ENCODE peak calls at places on chromosomes 12 and 14, in five cellular contexts. One of them, this sample, is unnamed.
A peak's percentile ranks its signal among the peaks of the same experiment; 100 is the strongest.

GRCh38 chr12:93847517-93848452 is 170.6 kb downstream of the CRADD start:
- DNase-seq in prostate gland: no peak
- DNase-seq in heart left ventricle: no peak
- DNase-seq in sigmoid colon: no peak
- DNase-seq in adrenal gland: no peak
- DNase-seq in this sample: no peak

GRCh38 chr14:41607119-41607785 is 576 bp downstream of the LRFN5 start:
- DNase-seq in prostate gland: no peak
- DNase-seq in heart left ventricle: no peak
- DNase-seq in sigmoid colon: no peak
- DNase-seq in adrenal gland: peak; percentile 13
- DNase-seq in this sample: no peak

GRCh38 chr12:50246159-50246865 is 37.0 kb downstream of the LIMA1 start:
- DNase-seq in prostate gland: no peak
- DNase-seq in heart left ventricle: no peak
- DNase-seq in sigmoid colon: no peak
- DNase-seq in adrenal gland: no peak
- DNase-seq in this sample: no peak

GRCh38 chr12:28024231-28024995 is 51.9 kb upstream of the PTHLH start:
- DNase-seq in prostate gland: no peak
- DNase-seq in heart left ventricle: no peak
- DNase-seq in sigmoid colon: no peak
- DNase-seq in adrenal gland: no peak
- DNase-seq in this sample: no peak

GRCh38 chr14:48125654-48126053 is 450.2 kb upstream of the MDGA2 start:
- DNase-seq in prostate gland: no peak
- DNase-seq in heart left ventricle: no peak
- DNase-seq in sigmoid colon: no peak
- DNase-seq in adrenal gland: peak; percentile 21
- DNase-seq in this sample: no peak

GRCh38 chr12:79407671-79408622 is 282.8 kb downstream of the PAWR start:
- DNase-seq in prostate gland: peak; percentile 53
- DNase-seq in heart left ventricle: no peak
- DNase-seq in sigmoid colon: peak; percentile 64
- DNase-seq in adrenal gland: peak; percentile 77
- DNase-seq in this sample: no peak

GRCh38 chr12:96471368-96472040 is 17.9 kb upstream of the CFAP54 start:
- DNase-seq in prostate gland: no peak
- DNase-seq in heart left ventricle: no peak
- DNase-seq in sigmoid colon: no peak
- DNase-seq in adrenal gland: no peak
- DNase-seq in this sample: no peak

GRCh38 chr12:49230176-49230575 is 34.7 kb upstream of the TUBA1C start:
- DNase-seq in prostate gland: no peak
- DNase-seq in heart left ventricle: no peak
- DNase-seq in sigmoid colon: no peak
- DNase-seq in adrenal gland: no peak
- DNase-seq in this sample: no peak

GRCh38 chr14:37588956-37589737 is 5.9 kb downstream of the FOXA1 start:
- DNase-seq in prostate gland: no peak
- DNase-seq in heart left ventricle: no peak
- DNase-seq in sigmoid colon: no peak
- DNase-seq in adrenal gland: no peak
- DNase-seq in this sample: no peak

GRCh38 chr14:105859717-105860614 is 333.6 kb downstream of the TMEM121 start:
- DNase-seq in prostate gland: no peak
- DNase-seq in heart left ventricle: peak; percentile 60
- DNase-seq in sigmoid colon: peak; percentile 40
- DNase-seq in adrenal gland: no peak
- DNase-seq in this sample: no peak

GRCh38 chr12:27462151-27462694 is 15.7 kb downstream of the SMCO2 start:
- DNase-seq in prostate gland: no peak
- DNase-seq in heart left ventricle: no peak
- DNase-seq in sigmoid colon: no peak
- DNase-seq in adrenal gland: peak; percentile 27
- DNase-seq in this sample: no peak

GRCh38 chr14:89254201-89254919 is 162.7 kb downstream of the FOXN3 start:
- DNase-seq in prostate gland: no peak
- DNase-seq in heart left ventricle: no peak
- DNase-seq in sigmoid colon: no peak
- DNase-seq in adrenal gland: no peak
- DNase-seq in this sample: no peak

GRCh38 chr12:111437816-111438454 is 32.2 kb downstream of the SH2B3 start:
- DNase-seq in prostate gland: no peak
- DNase-seq in heart left ventricle: no peak
- DNase-seq in sigmoid colon: no peak
- DNase-seq in adrenal gland: peak; percentile 66
- DNase-seq in this sample: no peak

GRCh38 chr12:124921200-124922008 is 7.0 kb upstream of the UBC start:
- DNase-seq in prostate gland: peak; percentile 46
- DNase-seq in heart left ventricle: peak; percentile 74
- DNase-seq in sigmoid colon: peak; percentile 72
- DNase-seq in adrenal gland: peak; percentile 64
- DNase-seq in this sample: no peak

GRCh38 chr12:86496595-86496994 is 240.4 kb upstream of the MGAT4C start:
- DNase-seq in prostate gland: no peak
- DNase-seq in heart left ventricle: no peak
- DNase-seq in sigmoid colon: no peak
- DNase-seq in adrenal gland: no peak
- DNase-seq in this sample: no peak

GRCh38 chr14:103731916-103732867 is 16.6 kb downstream of the ZFYVE21 start:
- DNase-seq in prostate gland: no peak
- DNase-seq in heart left ventricle: peak; percentile 60
- DNase-seq in sigmoid colon: no peak
- DNase-seq in adrenal gland: no peak
- DNase-seq in this sample: no peak
- TF ChIP-seq POLR2A in prostate gland: no peak
- TF ChIP-seq POLR2A in heart left ventricle: no peak
- TF ChIP-seq POLR2A in sigmoid colon: no peak
- TF ChIP-seq POLR2A in adrenal gland: no peak
- TF ChIP-seq POLR2A in this sample: no peak

DNA sequence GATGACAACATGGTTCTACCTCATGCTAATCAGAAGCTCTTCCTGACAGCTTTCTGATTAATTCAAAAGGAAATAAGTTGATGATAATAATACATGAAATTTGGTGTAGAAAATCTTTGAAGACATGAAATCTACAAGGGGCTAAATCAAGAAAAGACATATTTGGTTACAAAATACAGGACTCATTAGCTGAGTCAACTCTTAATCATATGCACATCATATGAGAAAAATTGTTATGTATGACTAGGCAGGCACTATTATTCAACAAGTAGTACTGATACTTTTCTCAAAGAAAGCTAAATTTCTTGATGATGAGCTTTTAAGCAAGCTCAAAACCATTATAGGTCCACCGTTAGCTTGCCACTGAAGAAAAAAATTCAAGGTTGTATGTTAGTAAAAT is 7.1 kb downstream of the ABCC9 start:
- DNase-seq in prostate gland: no peak
- DNase-seq in heart left ventricle: no peak
- DNase-seq in sigmoid colon: no peak
- DNase-seq in adrenal gland: no peak
- DNase-seq in this sample: no peak
- H3K36me3 ChIP-seq in prostate gland: no peaks in the 10 kb centered on the region
- H3K36me3 ChIP-seq in heart left ventricle: peaks cover 4% of the 10 kb centered on the region
- H3K36me3 ChIP-seq in sigmoid colon: no peaks in the 10 kb centered on the region
- H3K36me3 ChIP-seq in adrenal gland: no peaks in the 10 kb centered on the region
- H3K36me3 ChIP-seq in this sample: peaks cover 32% of the 10 kb centered on the region

GRCh38 chr12:57896437-57897201 is 44.7 kb upstream of the ATP23 start:
- DNase-seq in prostate gland: peak; percentile 67
- DNase-seq in heart left ventricle: peak; percentile 89
- DNase-seq in sigmoid colon: peak; percentile 92
- DNase-seq in adrenal gland: peak; percentile 73
- DNase-seq in this sample: no peak
- TF ChIP-seq POLR2A in prostate gland: peak; percentile 58
- TF ChIP-seq POLR2A in heart left ventricle: peak; percentile 74
- TF ChIP-seq POLR2A in sigmoid colon: peak; percentile 56
- TF ChIP-seq POLR2A in adrenal gland: peak; percentile 73
- TF ChIP-seq POLR2A in this sample: peak; percentile 85

GRCh38 chr12:115964214-115964613 is 313.3 kb downstream of the MED13L start:
- DNase-seq in prostate gland: no peak
- DNase-seq in heart left ventricle: no peak
- DNase-seq in sigmoid colon: no peak
- DNase-seq in adrenal gland: no peak
- DNase-seq in this sample: no peak

GRCh38 chr12:115963030-115963480 is 314.4 kb downstream of the MED13L start:
- DNase-seq in prostate gland: no peak
- DNase-seq in heart left ventricle: no peak
- DNase-seq in sigmoid colon: no peak
- DNase-seq in adrenal gland: no peak
- DNase-seq in this sample: no peak

GRCh38 chr12:115964626-115965025 is 312.9 kb downstream of the MED13L start:
- DNase-seq in prostate gland: no peak
- DNase-seq in heart left ventricle: no peak
- DNase-seq in sigmoid colon: no peak
- DNase-seq in adrenal gland: no peak
- DNase-seq in this sample: no peak

GRCh38 chr12:115956674-115957073 is 320.8 kb downstream of the MED13L start:
- DNase-seq in prostate gland: no peak
- DNase-seq in heart left ventricle: no peak
- DNase-seq in sigmoid colon: no peak
- DNase-seq in adrenal gland: no peak
- DNase-seq in this sample: no peak

GRCh38 chr12:115960868-115961802 is 316.4 kb downstream of the MED13L start:
- DNase-seq in prostate gland: no peak
- DNase-seq in heart left ventricle: no peak
- DNase-seq in sigmoid colon: no peak
- DNase-seq in adrenal gland: no peak
- DNase-seq in this sample: no peak
- H3K36me3 ChIP-seq in prostate gland: no peaks in the 10 kb centered on the region
- H3K36me3 ChIP-seq in heart left ventricle: peaks cover 27% of the 10 kb centered on the region
- H3K36me3 ChIP-seq in sigmoid colon: peaks cover 46% of the 10 kb centered on the region
- H3K36me3 ChIP-seq in adrenal gland: peaks cover 73% of the 10 kb centered on the region
- H3K36me3 ChIP-seq in this sample: peaks cover 64% of the 10 kb centered on the region

This sample was measured in esophagus muscularis mucosa.